ENCODE peak calls at places on chromosomes 3 and 15, in four cellular contexts. P is GM12878, T is K562, M is GM12891. J is an unnamed sample.
A peak's percentile ranks its signal among the peaks of the same experiment; 100 is the strongest.

GRCh38 chr15:60477164-60477563 is 1.8 kb downstream of the ICE2 start:
- DNase-seq in P (no peak), T (no peak), M (no peak), J (no peak)

GRCh38 chr3:36538405-36538804 is 158.1 kb downstream of the STAC start:
- DNase-seq in P (no peak), T (no peak), M (no peak), J (no peak)

GRCh38 chr3:138862924-138863775 is 28.4 kb upstream of the PIK3CB start:
- DNase-seq in P (no peak), T (peak; percentile 64), M (no peak), J (peak; percentile 64)

GRCh38 chr15:52020253-52021085 is 1.4 kb downstream of the MAPK6 start:
- DNase-seq in P (no peak), T (no peak), M (no peak), J (no peak)

GRCh38 chr3:40237892-40238571 is 71.5 kb upstream of the EIF1B start:
- DNase-seq in P (no peak), T (no peak), M (no peak), J (no peak)

GRCh38 chr3:38454179-38454883 is 641 bp downstream of the ACVR2B start:
- DNase-seq in P (no peak), T (peak; percentile 81), M (peak; percentile 60), J (peak; percentile 8)

GRCh38 chr3:102031834-102032233 is 182.5 kb downstream of the NFKBIZ start:
- DNase-seq in P (no peak), T (no peak), M (no peak), J (no peak)

GRCh38 chr15:67783303-67783702 is 42.0 kb upstream of the SKOR1 start:
- DNase-seq in P (peak; percentile 87), T (no peak), M (no peak), J (peak; percentile 95)

GRCh38 chr3:177725165-177725564 is 527.9 kb upstream of the TBL1XR1 start:
- DNase-seq in P (no peak), T (no peak), M (no peak), J (peak; percentile 49)

GRCh38 chr3:11120091-11120845 is 34.0 kb upstream of the HRH1 start:
- DNase-seq in P (no peak), T (no peak), M (no peak), J (no peak)

GRCh38 chr3:52440671-52441070 is 4.2 kb downstream of the SEMA3G start:
- DNase-seq in P (no peak), T (no peak), M (no peak), J (no peak)

GRCh38 chr3:136932518-136932917 is 25.3 kb upstream of the IL20RB start:
- DNase-seq in P (no peak), T (no peak), M (no peak), J (no peak)

GRCh38 chr15:86255247-86255646 is 175.6 kb downstream of the AGBL1 start:
- DNase-seq in P (no peak), T (no peak), M (no peak), J (no peak)

GRCh38 chr3:71601811-71602210 is 18.3 kb upstream of the FOXP1 start:
- DNase-seq in P (no peak), T (no peak), M (no peak), J (no peak)

GRCh38 chr3:12454808-12455121 is 29.5 kb upstream of the TSEN2 start:
- DNase-seq in P (no peak), T (no peak), M (no peak), J (no peak)

GRCh38 chr3:45683417-45684326 is 5.5 kb upstream of the SACM1L start:
- DNase-seq in P (no peak), T (peak; percentile 46), M (no peak), J (no peak)

GRCh38 chr3:16200411-16200810 is 25.9 kb downstream of the GALNT15 start:
- DNase-seq in P (no peak), T (no peak), M (no peak), J (no peak)

GRCh38 chr15:85314653-85315052 is 65.8 kb upstream of the AKAP13 start:
- DNase-seq in P (no peak), T (no peak), M (no peak), J (no peak)

GRCh38 chr3:195200010-195200822 is 70.7 kb downstream of the XXYLT1 start:
- DNase-seq in P (no peak), T (no peak), M (no peak), J (no peak)

GRCh38 chr15:60982249-60982932 is 246.7 kb downstream of the RORA start:
- DNase-seq in P (no peak), T (no peak), M (no peak), J (no peak)

GRCh38 chr3:124924741-124925140 is 9.8 kb downstream of the MUC13 start:
- DNase-seq in P (no peak), T (no peak), M (no peak), J (no peak)

GRCh38 chr3:14925729-14926591 is 21.4 kb upstream of the NR2C2 start:
- DNase-seq in P (no peak), T (peak; percentile 64), M (no peak), J (no peak)

GRCh38 chr3:78140866-78141658 is 1101.2 kb downstream of the ROBO2 start:
- DNase-seq in P (no peak), T (no peak), M (no peak), J (no peak)

GRCh38 chr3:168165390-168166269 is 69.9 kb upstream of the GOLIM4 start:
- DNase-seq in P (peak; percentile 47), T (peak; percentile 51), M (peak; percentile 10), J (peak; percentile 21)

GRCh38 chr3:101204246-101204645 is 116.1 kb downstream of the IMPG2 start:
- DNase-seq in P (no peak), T (no peak), M (no peak), J (no peak)

GRCh38 chr3:169454823-169455222 is 208.7 kb downstream of the MECOM start:
- DNase-seq in P (no peak), T (no peak), M (no peak), J (no peak)

GRCh38 chr15:67822537-67823370 is 2.6 kb upstream of the SKOR1 start:
- DNase-seq in P (no peak), T (peak; percentile 78), M (no peak), J (no peak)

GRCh38 chr3:42905740-42906084 is 230 bp upstream of the ZNF662 start:
- DNase-seq in P (no peak), T (no peak), M (no peak), J (no peak)

GRCh38 chr3:187209501-187209900 is 12.2 kb downstream of the RTP1 start:
- DNase-seq in P (no peak), T (no peak), M (no peak), J (no peak)

GRCh38 chr3:187207624-187208023 is 10.3 kb downstream of the RTP1 start:
- DNase-seq in P (no peak), T (no peak), M (no peak), J (no peak)

GRCh38 chr3:187208159-187208558 is 10.9 kb downstream of the RTP1 start:
- DNase-seq in P (no peak), T (no peak), M (no peak), J (no peak)

GRCh38 chr3:187207062-187207461 is 9.8 kb downstream of the RTP1 start:
- DNase-seq in P (no peak), T (no peak), M (no peak), J (no peak)

GRCh38 chr3:187205683-187206082 is 8.4 kb downstream of the RTP1 start:
- DNase-seq in P (no peak), T (no peak), M (no peak), J (no peak)
- TF ChIP-seq SPI1 in P (no peak), T (no peak), M (no peak), J (no peak)

GRCh38 chr3:57910988-57911387 is 97.2 kb upstream of the FLNB start:
- DNase-seq in P (no peak), T (no peak), M (no peak), J (peak; percentile 9)

GRCh38 chr3:57911588-57911987 is 96.6 kb upstream of the FLNB start:
- DNase-seq in P (no peak), T (no peak), M (no peak), J (no peak)
- TF ChIP-seq SPI1 in P (no peak), T (no peak), M (no peak), J (no peak)

DNA sequence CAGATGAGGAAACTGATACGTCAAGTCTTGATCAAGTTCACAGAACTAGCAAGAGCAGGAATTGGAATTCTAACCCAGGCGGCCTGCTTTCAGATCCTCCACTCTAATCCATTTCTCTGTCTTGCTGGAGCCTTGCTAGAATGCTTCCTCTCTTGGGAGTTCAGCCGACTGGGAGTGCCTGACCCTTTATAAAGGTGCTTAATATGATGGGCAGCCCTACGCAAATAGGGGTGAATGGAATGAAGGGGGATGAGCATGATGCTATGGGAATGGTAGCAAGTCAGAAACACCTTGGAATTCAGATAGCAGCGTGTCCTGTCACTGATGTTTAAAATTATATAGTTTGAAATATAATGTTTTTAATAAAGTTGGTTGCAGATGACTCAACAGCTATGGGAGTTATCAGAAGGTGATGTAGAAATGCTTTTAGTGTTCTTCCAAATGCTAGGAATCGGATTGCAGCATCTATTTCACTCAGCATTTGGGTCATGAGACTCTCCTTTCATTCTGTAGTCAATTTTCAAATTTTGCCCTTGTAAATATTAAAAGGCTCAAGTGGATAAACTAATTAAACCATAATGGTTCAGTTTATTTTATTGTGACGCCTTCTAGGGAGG is 150.7 kb downstream of the FNDC3B start:
- DNase-seq in P (no peak), T (no peak), M (no peak), J (no peak)
- TF ChIP-seq SPI1 in P (no peak), T (no peak), M (no peak), J (no peak)

GRCh38 chr3:120741837-120742197 is 499 bp downstream of the RABL3 start:
- DNase-seq in P (peak; percentile 26), T (no peak), M (no peak), J (no peak)

GRCh38 chr3:120743081-120743365 is 479 bp downstream of the GTF2E1 start:
- DNase-seq in P (no peak), T (no peak), M (no peak), J (peak; percentile 36)

GRCh38 chr3:120745466-120745865 is 2.9 kb downstream of the GTF2E1 start:
- DNase-seq in P (no peak), T (no peak), M (no peak), J (no peak)

GRCh38 chr3:120742198-120743080 is at the start of the genes GTF2E1 and RABL3:
- DNase-seq in P (peak; percentile 99), T (peak; percentile 87), M (peak; percentile 80), J (peak; percentile 99)

DNA sequence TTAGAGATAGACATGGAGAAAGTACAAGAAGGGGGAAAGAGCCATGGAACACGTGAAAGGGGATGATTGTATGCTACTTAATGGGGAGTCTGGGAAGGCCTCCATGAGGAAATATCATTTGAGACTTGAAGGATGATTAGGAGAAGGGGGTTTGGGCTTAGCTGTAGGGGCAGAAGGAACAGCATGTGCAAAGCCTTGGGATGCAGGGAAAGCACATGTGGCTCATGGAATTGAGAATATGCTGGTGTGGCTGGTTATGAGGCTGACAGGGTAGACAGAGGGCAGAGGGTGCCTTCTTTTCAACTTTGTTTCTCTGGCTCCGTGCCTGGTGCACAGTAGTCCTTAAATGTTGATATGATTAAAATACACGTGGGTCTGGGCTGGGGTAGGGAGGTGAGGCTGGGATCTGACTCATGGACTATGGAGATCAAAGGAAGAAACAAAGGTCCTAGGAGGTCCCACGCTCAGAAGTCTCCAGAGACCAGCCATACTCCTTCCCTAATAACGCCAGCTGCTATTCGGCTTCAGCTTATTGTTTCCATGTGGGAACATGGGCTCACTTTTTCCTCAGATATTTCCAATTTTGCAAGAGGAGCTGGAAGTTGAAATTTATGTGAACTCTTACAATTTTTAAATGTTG is 1.1 kb downstream of the GTF2E1 start:
- DNase-seq in P (no peak), T (peak; percentile 14), M (no peak), J (no peak)
- TF ChIP-seq SPI1 in P (no peak), T (no peak), M (no peak), J (no peak)

GRCh38 chr3:24160424-24160823 is 215.3 kb downstream of the NR1D2 start:
- DNase-seq in P (no peak), T (no peak), M (no peak), J (no peak)
- TF ChIP-seq SPI1 in P (no peak), T (no peak), M (no peak), J (no peak)

J was measured in HL-60.